ENCODE peak calls at places on chromosomes 11 and 22, in eight cellular contexts. One of them, this sample, is unnamed. For H3K27me3, the result is how much of the 10 kb centered on the place peaks cover.

GRCh38 chr11:78038697-78039313 is 15.7 kb upstream of the KCTD14 start:
- DNase-seq in mammary epithelial cell: no peak
- DNase-seq in pancreas: peak
- DNase-seq in CD4-positive, alpha-beta T cell: no peak
- DNase-seq in right cardiac atrium: no peak
- DNase-seq in heart right ventricle: no peak
- DNase-seq in ovary: no peak
- DNase-seq in brain microvascular endothelial cell: no peak
- DNase-seq in this sample: no peak

GRCh38 chr22:28019881-28020861 is 101.1 kb upstream of the PITPNB start:
- DNase-seq in mammary epithelial cell: peak
- DNase-seq in pancreas: peak
- DNase-seq in CD4-positive, alpha-beta T cell: peak
- DNase-seq in right cardiac atrium: peak
- DNase-seq in heart right ventricle: peak
- DNase-seq in ovary: peak
- DNase-seq in brain microvascular endothelial cell: peak
- DNase-seq in this sample: peak

GRCh38 chr22:44351685-44352377 is 39.1 kb upstream of the SHISAL1 start:
- DNase-seq in mammary epithelial cell: peak
- DNase-seq in pancreas: no peak
- DNase-seq in CD4-positive, alpha-beta T cell: no peak
- DNase-seq in right cardiac atrium: peak
- DNase-seq in heart right ventricle: no peak
- DNase-seq in ovary: peak
- DNase-seq in brain microvascular endothelial cell: peak
- DNase-seq in this sample: peak

GRCh38 chr22:42062506-42063190 is 8.0 kb downstream of the NAGA start:
- DNase-seq in mammary epithelial cell: no peak
- DNase-seq in pancreas: no peak
- DNase-seq in CD4-positive, alpha-beta T cell: no peak
- DNase-seq in right cardiac atrium: no peak
- DNase-seq in heart right ventricle: no peak
- DNase-seq in ovary: no peak
- DNase-seq in brain microvascular endothelial cell: no peak
- DNase-seq in this sample: no peak

GRCh38 chr11:72780291-72781062 is 13.4 kb downstream of the STARD10 start:
- DNase-seq in mammary epithelial cell: peak
- DNase-seq in pancreas: peak
- DNase-seq in CD4-positive, alpha-beta T cell: no peak
- DNase-seq in right cardiac atrium: peak
- DNase-seq in heart right ventricle: no peak
- DNase-seq in ovary: no peak
- DNase-seq in brain microvascular endothelial cell: no peak
- DNase-seq in this sample: no peak

GRCh38 chr11:723120-723883 is 17.3 kb downstream of the EPS8L2 start:
- DNase-seq in mammary epithelial cell: peak
- DNase-seq in pancreas: no peak
- DNase-seq in CD4-positive, alpha-beta T cell: no peak
- DNase-seq in right cardiac atrium: peak
- DNase-seq in heart right ventricle: no peak
- DNase-seq in ovary: peak
- DNase-seq in brain microvascular endothelial cell: no peak
- DNase-seq in this sample: peak

GRCh38 chr11:84532364-84532763 is 1094.8 kb downstream of the DLG2 start:
- DNase-seq in mammary epithelial cell: no peak
- DNase-seq in pancreas: no peak
- DNase-seq in CD4-positive, alpha-beta T cell: no peak
- DNase-seq in right cardiac atrium: no peak
- DNase-seq in heart right ventricle: no peak
- DNase-seq in ovary: no peak
- DNase-seq in brain microvascular endothelial cell: no peak
- DNase-seq in this sample: no peak

GRCh38 chr11:125170406-125171031 is 6.0 kb downstream of the PKNOX2 start:
- DNase-seq in mammary epithelial cell: no peak
- DNase-seq in pancreas: no peak
- DNase-seq in CD4-positive, alpha-beta T cell: no peak
- DNase-seq in right cardiac atrium: peak
- DNase-seq in heart right ventricle: peak
- DNase-seq in ovary: peak
- DNase-seq in brain microvascular endothelial cell: peak
- DNase-seq in this sample: peak

GRCh38 chr11:113874920-113875413 is 405 bp downstream of the USP28 start:
- DNase-seq in mammary epithelial cell: peak
- DNase-seq in pancreas: no peak
- DNase-seq in CD4-positive, alpha-beta T cell: peak
- DNase-seq in right cardiac atrium: no peak
- DNase-seq in heart right ventricle: no peak
- DNase-seq in ovary: no peak
- DNase-seq in brain microvascular endothelial cell: peak
- DNase-seq in this sample: peak

GRCh38 chr22:44181033-44181911 is 547 bp downstream of the PARVG start:
- DNase-seq in mammary epithelial cell: no peak
- DNase-seq in pancreas: no peak
- DNase-seq in CD4-positive, alpha-beta T cell: peak
- DNase-seq in right cardiac atrium: peak
- DNase-seq in heart right ventricle: peak
- DNase-seq in ovary: no peak
- DNase-seq in brain microvascular endothelial cell: no peak
- DNase-seq in this sample: no peak

GRCh38 chr11:20397281-20397680 is 9.8 kb downstream of the PRMT3 start:
- DNase-seq in mammary epithelial cell: peak
- DNase-seq in pancreas: no peak
- DNase-seq in CD4-positive, alpha-beta T cell: no peak
- DNase-seq in right cardiac atrium: no peak
- DNase-seq in heart right ventricle: no peak
- DNase-seq in ovary: no peak
- DNase-seq in brain microvascular endothelial cell: peak
- DNase-seq in this sample: peak

GRCh38 chr11:75313457-75314272 is 37.8 kb downstream of the ARRB1 start:
- DNase-seq in mammary epithelial cell: no peak
- DNase-seq in pancreas: no peak
- DNase-seq in CD4-positive, alpha-beta T cell: no peak
- DNase-seq in right cardiac atrium: peak
- DNase-seq in heart right ventricle: peak
- DNase-seq in ovary: peak
- DNase-seq in brain microvascular endothelial cell: peak
- DNase-seq in this sample: peak

GRCh38 chr11:17352925-17353227 is 1.3 kb downstream of the NCR3LG1 start:
- DNase-seq in mammary epithelial cell: peak
- DNase-seq in pancreas: peak
- DNase-seq in CD4-positive, alpha-beta T cell: no peak
- DNase-seq in right cardiac atrium: peak
- DNase-seq in heart right ventricle: peak
- DNase-seq in ovary: peak
- DNase-seq in brain microvascular endothelial cell: no peak
- DNase-seq in this sample: no peak

GRCh38 chr11:104582431-104582830 is 315.8 kb downstream of the CASP12 start:
- DNase-seq in mammary epithelial cell: peak
- DNase-seq in pancreas: no peak
- DNase-seq in CD4-positive, alpha-beta T cell: no peak
- DNase-seq in right cardiac atrium: no peak
- DNase-seq in heart right ventricle: no peak
- DNase-seq in ovary: no peak
- DNase-seq in brain microvascular endothelial cell: no peak
- DNase-seq in this sample: no peak

GRCh38 chr22:36344106-36344827 is 43.5 kb downstream of the MYH9 start:
- DNase-seq in mammary epithelial cell: no peak
- DNase-seq in pancreas: no peak
- DNase-seq in CD4-positive, alpha-beta T cell: no peak
- DNase-seq in right cardiac atrium: peak
- DNase-seq in heart right ventricle: no peak
- DNase-seq in ovary: no peak
- DNase-seq in brain microvascular endothelial cell: no peak
- DNase-seq in this sample: no peak

GRCh38 chr11:13535819-13536218 is 40.0 kb upstream of the PTH start:
- DNase-seq in mammary epithelial cell: peak
- DNase-seq in pancreas: no peak
- DNase-seq in CD4-positive, alpha-beta T cell: no peak
- DNase-seq in right cardiac atrium: no peak
- DNase-seq in heart right ventricle: no peak
- DNase-seq in ovary: no peak
- DNase-seq in brain microvascular endothelial cell: no peak
- DNase-seq in this sample: no peak

GRCh38 chr22:34972498-34972897 is 93.5 kb upstream of the ISX start:
- DNase-seq in mammary epithelial cell: no peak
- DNase-seq in pancreas: no peak
- DNase-seq in CD4-positive, alpha-beta T cell: no peak
- DNase-seq in right cardiac atrium: no peak
- DNase-seq in heart right ventricle: no peak
- DNase-seq in ovary: no peak
- DNase-seq in brain microvascular endothelial cell: no peak
- DNase-seq in this sample: no peak

GRCh38 chr11:100328626-100329340 is 358.3 kb upstream of the ARHGAP42 start:
- DNase-seq in mammary epithelial cell: peak
- DNase-seq in pancreas: no peak
- DNase-seq in CD4-positive, alpha-beta T cell: no peak
- DNase-seq in right cardiac atrium: no peak
- DNase-seq in heart right ventricle: no peak
- DNase-seq in ovary: no peak
- DNase-seq in brain microvascular endothelial cell: no peak
- DNase-seq in this sample: peak

GRCh38 chr11:65539401-65540289 is 14.8 kb downstream of the SCYL1 start:
- DNase-seq in mammary epithelial cell: peak
- DNase-seq in pancreas: peak
- DNase-seq in CD4-positive, alpha-beta T cell: no peak
- DNase-seq in right cardiac atrium: no peak
- DNase-seq in heart right ventricle: no peak
- DNase-seq in ovary: no peak
- DNase-seq in brain microvascular endothelial cell: no peak
- DNase-seq in this sample: no peak
- H3K27me3 ChIP-seq in mammary epithelial cell: under half
- H3K27me3 ChIP-seq in pancreas: under half
- H3K27me3 ChIP-seq in CD4-positive, alpha-beta T cell: under half
- H3K27me3 ChIP-seq in right cardiac atrium: under half
- H3K27me3 ChIP-seq in heart right ventricle: under half
- H3K27me3 ChIP-seq in ovary: under half
- H3K27me3 ChIP-seq in brain microvascular endothelial cell: under half
- H3K27me3 ChIP-seq in this sample: under half

GRCh38 chr11:68821670-68822069 is 20.0 kb downstream of the CPT1A start:
- DNase-seq in mammary epithelial cell: no peak
- DNase-seq in pancreas: no peak
- DNase-seq in CD4-positive, alpha-beta T cell: no peak
- DNase-seq in right cardiac atrium: no peak
- DNase-seq in heart right ventricle: no peak
- DNase-seq in ovary: no peak
- DNase-seq in brain microvascular endothelial cell: no peak
- DNase-seq in this sample: no peak
- H3K27me3 ChIP-seq in mammary epithelial cell: under half
- H3K27me3 ChIP-seq in pancreas: under half
- H3K27me3 ChIP-seq in CD4-positive, alpha-beta T cell: under half
- H3K27me3 ChIP-seq in right cardiac atrium: under half
- H3K27me3 ChIP-seq in heart right ventricle: under half
- H3K27me3 ChIP-seq in ovary: under half
- H3K27me3 ChIP-seq in brain microvascular endothelial cell: under half
- H3K27me3 ChIP-seq in this sample: under half

DNA sequence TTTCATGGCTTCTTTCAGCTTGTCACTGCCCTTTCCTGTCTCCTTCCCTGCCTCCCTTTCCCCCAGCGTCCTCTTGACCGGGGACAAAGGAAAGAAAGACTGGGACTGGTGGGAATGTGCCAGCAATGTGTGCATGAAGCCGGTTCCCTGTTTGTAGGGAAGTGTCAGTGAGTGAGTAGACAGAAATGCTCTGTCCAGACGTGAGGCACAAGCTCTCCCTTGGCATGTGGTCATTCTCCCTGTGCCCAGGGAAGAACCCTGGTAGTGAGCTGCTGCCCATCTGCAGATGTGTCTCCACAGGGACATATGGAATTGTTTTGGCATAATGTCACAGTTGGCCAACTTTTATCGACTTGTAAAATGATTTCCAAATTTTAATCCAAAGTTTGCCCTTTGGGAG is 86.4 kb upstream of the TBCEL start:
- DNase-seq in mammary epithelial cell: no peak
- DNase-seq in pancreas: no peak
- DNase-seq in CD4-positive, alpha-beta T cell: no peak
- DNase-seq in right cardiac atrium: no peak
- DNase-seq in heart right ventricle: no peak
- DNase-seq in ovary: no peak
- DNase-seq in brain microvascular endothelial cell: no peak
- DNase-seq in this sample: no peak
- H3K27me3 ChIP-seq in mammary epithelial cell: under half
- H3K27me3 ChIP-seq in pancreas: under half
- H3K27me3 ChIP-seq in CD4-positive, alpha-beta T cell: under half
- H3K27me3 ChIP-seq in right cardiac atrium: under half
- H3K27me3 ChIP-seq in heart right ventricle: under half
- H3K27me3 ChIP-seq in ovary: under half
- H3K27me3 ChIP-seq in brain microvascular endothelial cell: under half
- H3K27me3 ChIP-seq in this sample: under half

GRCh38 chr11:112469376-112469775 is 208.7 kb upstream of the PLET1 start:
- DNase-seq in mammary epithelial cell: no peak
- DNase-seq in pancreas: no peak
- DNase-seq in CD4-positive, alpha-beta T cell: no peak
- DNase-seq in right cardiac atrium: no peak
- DNase-seq in heart right ventricle: no peak
- DNase-seq in ovary: no peak
- DNase-seq in brain microvascular endothelial cell: no peak
- DNase-seq in this sample: no peak

GRCh38 chr11:112467721-112468120 is 207.1 kb upstream of the PLET1 start:
- DNase-seq in mammary epithelial cell: no peak
- DNase-seq in pancreas: no peak
- DNase-seq in CD4-positive, alpha-beta T cell: no peak
- DNase-seq in right cardiac atrium: no peak
- DNase-seq in heart right ventricle: no peak
- DNase-seq in ovary: no peak
- DNase-seq in brain microvascular endothelial cell: no peak
- DNase-seq in this sample: no peak

GRCh38 chr11:112470355-112470754 is 209.7 kb upstream of the PLET1 start:
- DNase-seq in mammary epithelial cell: no peak
- DNase-seq in pancreas: no peak
- DNase-seq in CD4-positive, alpha-beta T cell: no peak
- DNase-seq in right cardiac atrium: no peak
- DNase-seq in heart right ventricle: no peak
- DNase-seq in ovary: no peak
- DNase-seq in brain microvascular endothelial cell: no peak
- DNase-seq in this sample: peak

GRCh38 chr11:112464949-112465348 is 204.3 kb upstream of the PLET1 start:
- DNase-seq in mammary epithelial cell: no peak
- DNase-seq in pancreas: no peak
- DNase-seq in CD4-positive, alpha-beta T cell: no peak
- DNase-seq in right cardiac atrium: no peak
- DNase-seq in heart right ventricle: no peak
- DNase-seq in ovary: no peak
- DNase-seq in brain microvascular endothelial cell: no peak
- DNase-seq in this sample: no peak

DNA sequence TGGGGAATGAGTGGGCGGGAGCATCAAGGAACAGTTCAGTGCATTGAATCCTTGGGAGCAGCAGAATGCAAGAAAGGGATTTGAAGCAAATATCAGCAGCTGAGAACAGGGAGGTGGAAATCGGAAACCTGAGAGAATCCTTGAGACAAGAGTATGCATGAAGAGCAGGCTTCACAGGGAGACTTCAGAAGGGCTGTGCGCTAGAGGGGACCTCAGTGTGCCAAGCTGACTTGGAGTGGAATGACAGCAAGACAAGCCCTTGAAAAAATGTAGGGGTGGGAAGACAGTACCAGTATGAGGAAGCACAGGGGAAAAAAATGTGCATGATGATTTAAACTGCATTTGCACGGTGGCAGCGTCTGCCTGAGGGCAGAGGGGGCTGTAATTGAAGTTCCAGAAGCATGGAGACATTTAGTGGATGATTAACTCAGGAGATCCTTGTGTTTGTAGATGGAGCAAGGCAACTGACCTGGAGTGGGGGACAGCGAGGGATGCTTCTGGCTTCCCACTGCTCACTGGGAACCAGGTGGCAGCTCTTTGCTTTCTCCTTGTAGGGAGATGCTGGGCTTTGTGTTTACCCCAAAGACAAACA is 204.9 kb upstream of the PLET1 start:
- DNase-seq in mammary epithelial cell: no peak
- DNase-seq in pancreas: no peak
- DNase-seq in CD4-positive, alpha-beta T cell: no peak
- DNase-seq in right cardiac atrium: no peak
- DNase-seq in heart right ventricle: no peak
- DNase-seq in ovary: no peak
- DNase-seq in brain microvascular endothelial cell: no peak
- DNase-seq in this sample: peak
- H3K27me3 ChIP-seq in mammary epithelial cell: under half
- H3K27me3 ChIP-seq in pancreas: under half
- H3K27me3 ChIP-seq in CD4-positive, alpha-beta T cell: under half
- H3K27me3 ChIP-seq in right cardiac atrium: under half
- H3K27me3 ChIP-seq in heart right ventricle: under half
- H3K27me3 ChIP-seq in ovary: under half
- H3K27me3 ChIP-seq in brain microvascular endothelial cell: under half
- H3K27me3 ChIP-seq in this sample: under half

This sample was measured in mesenchymal stem cell.